ENCODE peak calls at places on chromosomes 13 and 19, in six cellular contexts. U is NCI-H1417; W is stimulated activated CD4-positive, alpha-beta T cell treated with anti-CD3 and anti-CD28 coated beads, Interleukin-4, amount 100 ng/mL, for 1 hour; M is stimulated activated CD8-positive, alpha-beta memory T cell treated with anti-CD3 and anti-CD28 coated beads, Interleukin-15, amount 100 ng/mL, for 4 hours; I is caudate nucleus; F is SW 1271. T is an unnamed sample.

GRCh38 chr13:112891477-112892401 is 77.3 kb upstream of the MCF2L start:
- DNase-seq in U (peak; percentile 52), W (no peak), M (no peak), I (no peak), F (no peak), T (no peak)

GRCh38 chr13:42215578-42216421 is 56.2 kb upstream of the AKAP11 start:
- DNase-seq in U (peak; percentile 3), W (peak; percentile 3), M (no peak), I (no peak), F (peak; percentile 65), T (no peak)

GRCh38 chr19:5691205-5691929 is 1.3 kb downstream of the RPL36 start:
- DNase-seq in U (no peak), W (peak; percentile 74), M (peak; percentile 67), I (no peak), F (peak; percentile 33), T (no peak)

GRCh38 chr19:44525721-44526430 is 3.6 kb downstream of the CEACAM20 start:
- DNase-seq in U (no peak), W (no peak), M (no peak), I (no peak), F (no peak), T (no peak)

GRCh38 chr19:3586124-3586626 is 897 bp downstream of the GIPC3 start:
- DNase-seq in U (no peak), W (peak; percentile 56), M (no peak), I (no peak), F (no peak), T (no peak)

GRCh38 chr19:10911579-10912363 is 16.7 kb downstream of the YIPF2 start:
- DNase-seq in U (no peak), W (no peak), M (no peak), I (no peak), F (no peak), T (peak; percentile 37)

GRCh38 chr19:3138268-3138667 is 2.4 kb downstream of the GNA15 start:
- DNase-seq in U (no peak), W (no peak), M (no peak), I (no peak), F (no peak), T (no peak)

GRCh38 chr19:38917921-38918491 is 6.0 kb upstream of the CCER2 start:
- DNase-seq in U (no peak), W (no peak), M (no peak), I (no peak), F (no peak), T (no peak)

GRCh38 chr19:41799444-41800000 is 3.1 kb downstream of the CEACAM3 start:
- DNase-seq in U (peak; percentile 57), W (no peak), M (no peak), I (no peak), F (no peak), T (no peak)

GRCh38 chr19:33398361-33399060 is 25.0 kb downstream of the CEBPG start:
- DNase-seq in U (no peak), W (no peak), M (no peak), I (no peak), F (no peak), T (no peak)